ENCODE peak calls at places on chromosomes 4 and X, in nine cellular contexts. One of them, this sample, is unnamed.

GRCh38 chrX:72145181-72145580 is 13.5 kb upstream of the RTL5 start:
- DNase-seq in NCI-H1930: no peak
- DNase-seq in astrocyte of the spinal cord: no peak
- DNase-seq in activated T-cell treated with anti-CD3 and anti-CD28 coated beads for 4 hours: no peak
- DNase-seq in hypothalamus: no peak
- DNase-seq in A549: no peak
- DNase-seq in endothelial cell: no peak
- DNase-seq in epithelial cell of prostate: no peak
- DNase-seq in AG09319: no peak
- DNase-seq in this sample: no peak

GRCh38 chr4:109811707-109812106 is 3.9 kb upstream of the GAR1 start:
- DNase-seq in epithelial cell of prostate: no peak
- DNase-seq in NCI-H1930: no peak
- DNase-seq in AG09319: no peak
- DNase-seq in activated T-cell treated with anti-CD3 and anti-CD28 coated beads for 4 hours: no peak
- DNase-seq in hypothalamus: no peak
- DNase-seq in endothelial cell: no peak
- DNase-seq in astrocyte of the spinal cord: no peak
- DNase-seq in A549: no peak
- DNase-seq in this sample: no peak

GRCh38 chr4:42655921-42656735 is 777 bp downstream of the ATP8A1 start:
- DNase-seq in astrocyte of the spinal cord: peak; percentile 17
- DNase-seq in endothelial cell: peak; percentile 43
- DNase-seq in activated T-cell treated with anti-CD3 and anti-CD28 coated beads for 4 hours: peak; percentile 14
- DNase-seq in A549: no peak
- DNase-seq in NCI-H1930: no peak
- DNase-seq in AG09319: no peak
- DNase-seq in epithelial cell of prostate: no peak
- DNase-seq in hypothalamus: peak; percentile 45
- DNase-seq in this sample: peak; percentile 34

GRCh38 chrX:104315555-104315954 is 60.8 kb upstream of the ESX1 start:
- DNase-seq in NCI-H1930: no peak
- DNase-seq in endothelial cell: no peak
- DNase-seq in A549: peak; percentile 20
- DNase-seq in activated T-cell treated with anti-CD3 and anti-CD28 coated beads for 4 hours: no peak
- DNase-seq in AG09319: peak; percentile 22
- DNase-seq in hypothalamus: no peak
- DNase-seq in astrocyte of the spinal cord: peak; percentile 68
- DNase-seq in epithelial cell of prostate: no peak
- DNase-seq in this sample: no peak

GRCh38 chrX:78964598-78964997 is 19.4 kb downstream of the P2RY10 start:
- DNase-seq in A549: no peak
- DNase-seq in activated T-cell treated with anti-CD3 and anti-CD28 coated beads for 4 hours: no peak
- DNase-seq in epithelial cell of prostate: no peak
- DNase-seq in astrocyte of the spinal cord: no peak
- DNase-seq in AG09319: no peak
- DNase-seq in endothelial cell: no peak
- DNase-seq in hypothalamus: no peak
- DNase-seq in NCI-H1930: no peak
- DNase-seq in this sample: no peak

GRCh38 chr4:3036131-3036952 is 38.0 kb downstream of the HTT-AS start:
- DNase-seq in endothelial cell: no peak
- DNase-seq in NCI-H1930: no peak
- DNase-seq in A549: no peak
- DNase-seq in activated T-cell treated with anti-CD3 and anti-CD28 coated beads for 4 hours: no peak
- DNase-seq in epithelial cell of prostate: no peak
- DNase-seq in AG09319: no peak
- DNase-seq in hypothalamus: no peak
- DNase-seq in astrocyte of the spinal cord: no peak
- DNase-seq in this sample: no peak

GRCh38 chr4:138275216-138275615 is 33.1 kb upstream of the SLC7A11 start:
- DNase-seq in activated T-cell treated with anti-CD3 and anti-CD28 coated beads for 4 hours: no peak
- DNase-seq in A549: no peak
- DNase-seq in epithelial cell of prostate: no peak
- DNase-seq in astrocyte of the spinal cord: peak; percentile 12
- DNase-seq in AG09319: no peak
- DNase-seq in endothelial cell: no peak
- DNase-seq in NCI-H1930: no peak
- DNase-seq in hypothalamus: no peak
- DNase-seq in this sample: no peak

GRCh38 chr4:110620352-110621327 is 2.2 kb downstream of the PITX2 start:
- DNase-seq in AG09319: no peak
- DNase-seq in A549: no peak
- DNase-seq in epithelial cell of prostate: no peak
- DNase-seq in astrocyte of the spinal cord: no peak
- DNase-seq in hypothalamus: no peak
- DNase-seq in NCI-H1930: no peak
- DNase-seq in activated T-cell treated with anti-CD3 and anti-CD28 coated beads for 4 hours: no peak
- DNase-seq in endothelial cell: peak; percentile 77
- DNase-seq in this sample: peak; percentile 89

GRCh38 chr4:8615366-8615765 is 22.8 kb downstream of the CPZ start:
- DNase-seq in astrocyte of the spinal cord: no peak
- DNase-seq in endothelial cell: no peak
- DNase-seq in epithelial cell of prostate: no peak
- DNase-seq in activated T-cell treated with anti-CD3 and anti-CD28 coated beads for 4 hours: no peak
- DNase-seq in AG09319: no peak
- DNase-seq in NCI-H1930: no peak
- DNase-seq in hypothalamus: no peak
- DNase-seq in A549: no peak
- DNase-seq in this sample: no peak

GRCh38 chr4:182795446-182796238 is 121.5 kb downstream of the DCTD start:
- DNase-seq in astrocyte of the spinal cord: no peak
- DNase-seq in activated T-cell treated with anti-CD3 and anti-CD28 coated beads for 4 hours: no peak
- DNase-seq in hypothalamus: no peak
- DNase-seq in epithelial cell of prostate: no peak
- DNase-seq in endothelial cell: no peak
- DNase-seq in A549: no peak
- DNase-seq in AG09319: no peak
- DNase-seq in NCI-H1930: no peak
- DNase-seq in this sample: no peak

GRCh38 chr4:37503231-37503630 is 182.9 kb downstream of the RELL1 start:
- DNase-seq in endothelial cell: no peak
- DNase-seq in NCI-H1930: no peak
- DNase-seq in activated T-cell treated with anti-CD3 and anti-CD28 coated beads for 4 hours: no peak
- DNase-seq in astrocyte of the spinal cord: no peak
- DNase-seq in epithelial cell of prostate: no peak
- DNase-seq in A549: no peak
- DNase-seq in hypothalamus: no peak
- DNase-seq in AG09319: no peak
- DNase-seq in this sample: no peak

This sample was measured in H9.